ENCODE peak calls at places on chromosomes 11 and 22, in four cellular contexts. One of them, this sample, is unnamed.

GRCh38 chr11:8863838-8864237 is 47.2 kb upstream of the AKIP1 start:
- DNase-seq in SK-N-SH: no peak
- DNase-seq in upper lobe of right lung: no peak
- DNase-seq in left ventricle myocardium superior: no peak
- DNase-seq in this sample: no peak

GRCh38 chr11:114228401-114229061 is 67.7 kb upstream of the NNMT start:
- DNase-seq in SK-N-SH: peak; percentile 73
- DNase-seq in upper lobe of right lung: no peak
- DNase-seq in left ventricle myocardium superior: peak; percentile 46
- DNase-seq in this sample: peak; percentile 48

GRCh38 chr11:3747704-3748103 is 49.6 kb downstream of the NUP98 start:
- DNase-seq in SK-N-SH: no peak
- DNase-seq in upper lobe of right lung: no peak
- DNase-seq in left ventricle myocardium superior: no peak
- DNase-seq in this sample: no peak

GRCh38 chr11:72975778-72976520 is 161.7 kb downstream of the ATG16L2 start:
- DNase-seq in SK-N-SH: no peak
- DNase-seq in upper lobe of right lung: no peak
- DNase-seq in left ventricle myocardium superior: no peak
- DNase-seq in this sample: no peak

GRCh38 chr11:105046898-105047579 is 1.9 kb upstream of the CARD16 start:
- DNase-seq in SK-N-SH: no peak
- DNase-seq in upper lobe of right lung: no peak
- DNase-seq in left ventricle myocardium superior: no peak
- DNase-seq in this sample: no peak

GRCh38 chr22:23098718-23099524 is 28.6 kb downstream of the GNAZ start:
- DNase-seq in SK-N-SH: no peak
- DNase-seq in upper lobe of right lung: no peak
- DNase-seq in left ventricle myocardium superior: peak; percentile 81
- DNase-seq in this sample: no peak

GRCh38 chr11:117180661-117181585 is 2.4 kb downstream of the SIDT2 start:
- DNase-seq in SK-N-SH: peak; percentile 71
- DNase-seq in upper lobe of right lung: peak; percentile 86
- DNase-seq in left ventricle myocardium superior: peak; percentile 74
- DNase-seq in this sample: peak; percentile 78

GRCh38 chr22:38900677-38901076 is 28.7 kb upstream of the CBX6 start:
- DNase-seq in SK-N-SH: no peak
- DNase-seq in upper lobe of right lung: no peak
- DNase-seq in left ventricle myocardium superior: no peak
- DNase-seq in this sample: no peak

GRCh38 chr11:19827399-19828135 is 114.9 kb downstream of the NAV2 start:
- DNase-seq in SK-N-SH: no peak
- DNase-seq in upper lobe of right lung: no peak
- DNase-seq in left ventricle myocardium superior: no peak
- DNase-seq in this sample: no peak

GRCh38 chr11:26227311-26227710 is 104.6 kb upstream of the ANO3 start:
- DNase-seq in SK-N-SH: peak; percentile 37
- DNase-seq in upper lobe of right lung: no peak
- DNase-seq in left ventricle myocardium superior: no peak
- DNase-seq in this sample: no peak

GRCh38 chr11:11659567-11660341 is 37.9 kb upstream of the GALNT18 start:
- DNase-seq in SK-N-SH: no peak
- DNase-seq in upper lobe of right lung: no peak
- DNase-seq in left ventricle myocardium superior: no peak
- DNase-seq in this sample: no peak

GRCh38 chr11:86632499-86633269 is 39.7 kb downstream of the ME3 start:
- DNase-seq in SK-N-SH: peak; percentile 8
- DNase-seq in upper lobe of right lung: no peak
- DNase-seq in left ventricle myocardium superior: no peak
- DNase-seq in this sample: no peak

GRCh38 chr22:17412232-17412631 is 43.0 kb downstream of the CECR2 start:
- DNase-seq in SK-N-SH: no peak
- DNase-seq in upper lobe of right lung: peak; percentile 70
- DNase-seq in left ventricle myocardium superior: no peak
- DNase-seq in this sample: no peak

GRCh38 chr11:15651782-15652181 is 537.1 kb downstream of the INSC start:
- DNase-seq in SK-N-SH: no peak
- DNase-seq in upper lobe of right lung: no peak
- DNase-seq in left ventricle myocardium superior: peak; percentile 40
- DNase-seq in this sample: no peak

GRCh38 chr22:43429426-43429825 is 17.6 kb downstream of the MPPED1 start:
- DNase-seq in SK-N-SH: no peak
- DNase-seq in upper lobe of right lung: no peak
- DNase-seq in left ventricle myocardium superior: no peak
- DNase-seq in this sample: no peak

GRCh38 chr11:77111277-77111676 is 8.6 kb downstream of the OMP start:
- DNase-seq in SK-N-SH: no peak
- DNase-seq in upper lobe of right lung: no peak
- DNase-seq in left ventricle myocardium superior: no peak
- DNase-seq in this sample: no peak

GRCh38 chr11:4495487-4495886 is 13.0 kb downstream of the OR52K1 start:
- DNase-seq in SK-N-SH: no peak
- DNase-seq in upper lobe of right lung: no peak
- DNase-seq in left ventricle myocardium superior: no peak
- DNase-seq in this sample: no peak

This sample was measured in D341Med.